ENCODE peak calls at places on chromosomes 11 and 22, in nine cellular contexts. One of them, this sample, is unnamed.

GRCh38 chr22:32564170-32565001 is 89.8 kb downstream of the FBXO7 start:
- DNase-seq in activated CD4-positive, alpha-beta T cell treated with anti-CD3 and anti-CD28 coated beads, Interleukin-2, amount 10 ng/mL, durations not matched to agents 7 days and 5 days: no peak
- DNase-seq in SJSA1: peak
- DNase-seq in PC-3: no peak
- DNase-seq in left lung: no peak
- DNase-seq in transverse colon: peak
- DNase-seq in lower leg skin: no peak
- DNase-seq in activated CD8-positive, alpha-beta T cell treated with anti-CD3 and anti-CD28 coated beads for 36 hours: no peak
- DNase-seq in H9: no peak
- DNase-seq in this sample: no peak

GRCh38 chr11:119567667-119568582 is 145.0 kb upstream of the THY1 start:
- DNase-seq in activated CD4-positive, alpha-beta T cell treated with anti-CD3 and anti-CD28 coated beads, Interleukin-2, amount 10 ng/mL, durations not matched to agents 7 days and 5 days: no peak
- DNase-seq in SJSA1: peak
- DNase-seq in PC-3: peak
- DNase-seq in left lung: no peak
- DNase-seq in transverse colon: no peak
- DNase-seq in lower leg skin: no peak
- DNase-seq in activated CD8-positive, alpha-beta T cell treated with anti-CD3 and anti-CD28 coated beads for 36 hours: no peak
- DNase-seq in H9: no peak
- DNase-seq in this sample: no peak

GRCh38 chr22:50357222-50357621 is 14.1 kb downstream of the PPP6R2 start:
- DNase-seq in activated CD4-positive, alpha-beta T cell treated with anti-CD3 and anti-CD28 coated beads, Interleukin-2, amount 10 ng/mL, durations not matched to agents 7 days and 5 days: no peak
- DNase-seq in SJSA1: no peak
- DNase-seq in PC-3: no peak
- DNase-seq in left lung: no peak
- DNase-seq in transverse colon: no peak
- DNase-seq in lower leg skin: no peak
- DNase-seq in activated CD8-positive, alpha-beta T cell treated with anti-CD3 and anti-CD28 coated beads for 36 hours: no peak
- DNase-seq in H9: no peak
- DNase-seq in this sample: no peak

GRCh38 chr11:44625759-44626523 is 60.5 kb downstream of the CD82 start:
- DNase-seq in activated CD4-positive, alpha-beta T cell treated with anti-CD3 and anti-CD28 coated beads, Interleukin-2, amount 10 ng/mL, durations not matched to agents 7 days and 5 days: peak
- DNase-seq in SJSA1: peak
- DNase-seq in PC-3: no peak
- DNase-seq in left lung: no peak
- DNase-seq in transverse colon: peak
- DNase-seq in lower leg skin: peak
- DNase-seq in activated CD8-positive, alpha-beta T cell treated with anti-CD3 and anti-CD28 coated beads for 36 hours: no peak
- DNase-seq in H9: no peak
- DNase-seq in this sample: no peak

GRCh38 chr22:46619830-46620501 is at the start of gene GRAMD4:
- DNase-seq in activated CD4-positive, alpha-beta T cell treated with anti-CD3 and anti-CD28 coated beads, Interleukin-2, amount 10 ng/mL, durations not matched to agents 7 days and 5 days: no peak
- DNase-seq in SJSA1: no peak
- DNase-seq in PC-3: no peak
- DNase-seq in left lung: no peak
- DNase-seq in transverse colon: no peak
- DNase-seq in lower leg skin: no peak
- DNase-seq in activated CD8-positive, alpha-beta T cell treated with anti-CD3 and anti-CD28 coated beads for 36 hours: no peak
- DNase-seq in H9: no peak
- DNase-seq in this sample: no peak

GRCh38 chr11:38014405-38014804 is 1416.4 kb upstream of the RAG2 start:
- DNase-seq in activated CD4-positive, alpha-beta T cell treated with anti-CD3 and anti-CD28 coated beads, Interleukin-2, amount 10 ng/mL, durations not matched to agents 7 days and 5 days: no peak
- DNase-seq in SJSA1: no peak
- DNase-seq in PC-3: no peak
- DNase-seq in left lung: no peak
- DNase-seq in transverse colon: no peak
- DNase-seq in lower leg skin: no peak
- DNase-seq in activated CD8-positive, alpha-beta T cell treated with anti-CD3 and anti-CD28 coated beads for 36 hours: no peak
- DNase-seq in H9: no peak
- DNase-seq in this sample: no peak

GRCh38 chr11:17350455-17351170 is 987 bp upstream of the NCR3LG1 start:
- DNase-seq in activated CD4-positive, alpha-beta T cell treated with anti-CD3 and anti-CD28 coated beads, Interleukin-2, amount 10 ng/mL, durations not matched to agents 7 days and 5 days: no peak
- DNase-seq in SJSA1: no peak
- DNase-seq in PC-3: no peak
- DNase-seq in left lung: no peak
- DNase-seq in transverse colon: no peak
- DNase-seq in lower leg skin: no peak
- DNase-seq in activated CD8-positive, alpha-beta T cell treated with anti-CD3 and anti-CD28 coated beads for 36 hours: peak
- DNase-seq in H9: no peak
- DNase-seq in this sample: no peak

GRCh38 chr22:41062146-41062545 is 30.2 kb upstream of the EP300 start:
- DNase-seq in activated CD4-positive, alpha-beta T cell treated with anti-CD3 and anti-CD28 coated beads, Interleukin-2, amount 10 ng/mL, durations not matched to agents 7 days and 5 days: no peak
- DNase-seq in SJSA1: no peak
- DNase-seq in PC-3: no peak
- DNase-seq in left lung: no peak
- DNase-seq in transverse colon: no peak
- DNase-seq in lower leg skin: no peak
- DNase-seq in activated CD8-positive, alpha-beta T cell treated with anti-CD3 and anti-CD28 coated beads for 36 hours: no peak
- DNase-seq in H9: no peak
- DNase-seq in this sample: no peak

GRCh38 chr22:27632451-27633295 is 168.9 kb downstream of the MN1 start:
- DNase-seq in activated CD4-positive, alpha-beta T cell treated with anti-CD3 and anti-CD28 coated beads, Interleukin-2, amount 10 ng/mL, durations not matched to agents 7 days and 5 days: no peak
- DNase-seq in SJSA1: no peak
- DNase-seq in PC-3: no peak
- DNase-seq in left lung: no peak
- DNase-seq in transverse colon: no peak
- DNase-seq in lower leg skin: no peak
- DNase-seq in activated CD8-positive, alpha-beta T cell treated with anti-CD3 and anti-CD28 coated beads for 36 hours: no peak
- DNase-seq in H9: no peak
- DNase-seq in this sample: no peak

GRCh38 chr11:44744160-44744559 is 17.4 kb downstream of the TSPAN18 start:
- DNase-seq in activated CD4-positive, alpha-beta T cell treated with anti-CD3 and anti-CD28 coated beads, Interleukin-2, amount 10 ng/mL, durations not matched to agents 7 days and 5 days: no peak
- DNase-seq in SJSA1: no peak
- DNase-seq in PC-3: no peak
- DNase-seq in left lung: no peak
- DNase-seq in transverse colon: no peak
- DNase-seq in lower leg skin: no peak
- DNase-seq in activated CD8-positive, alpha-beta T cell treated with anti-CD3 and anti-CD28 coated beads for 36 hours: no peak
- DNase-seq in H9: no peak
- DNase-seq in this sample: no peak

GRCh38 chr11:131356201-131356600 is 14.2 kb upstream of the NTM start:
- DNase-seq in activated CD4-positive, alpha-beta T cell treated with anti-CD3 and anti-CD28 coated beads, Interleukin-2, amount 10 ng/mL, durations not matched to agents 7 days and 5 days: no peak
- DNase-seq in SJSA1: no peak
- DNase-seq in PC-3: no peak
- DNase-seq in left lung: no peak
- DNase-seq in transverse colon: no peak
- DNase-seq in lower leg skin: no peak
- DNase-seq in activated CD8-positive, alpha-beta T cell treated with anti-CD3 and anti-CD28 coated beads for 36 hours: no peak
- DNase-seq in H9: no peak
- DNase-seq in this sample: no peak

GRCh38 chr22:49046546-49047305 is 780.9 kb downstream of the BRD1 start:
- DNase-seq in activated CD4-positive, alpha-beta T cell treated with anti-CD3 and anti-CD28 coated beads, Interleukin-2, amount 10 ng/mL, durations not matched to agents 7 days and 5 days: peak
- DNase-seq in SJSA1: no peak
- DNase-seq in PC-3: no peak
- DNase-seq in left lung: no peak
- DNase-seq in transverse colon: no peak
- DNase-seq in lower leg skin: no peak
- DNase-seq in activated CD8-positive, alpha-beta T cell treated with anti-CD3 and anti-CD28 coated beads for 36 hours: peak
- DNase-seq in H9: peak
- DNase-seq in this sample: no peak

GRCh38 chr11:42175203-42175602 is 715.8 kb upstream of the LRRC4C start:
- DNase-seq in activated CD4-positive, alpha-beta T cell treated with anti-CD3 and anti-CD28 coated beads, Interleukin-2, amount 10 ng/mL, durations not matched to agents 7 days and 5 days: no peak
- DNase-seq in SJSA1: no peak
- DNase-seq in PC-3: peak
- DNase-seq in left lung: no peak
- DNase-seq in transverse colon: no peak
- DNase-seq in lower leg skin: no peak
- DNase-seq in activated CD8-positive, alpha-beta T cell treated with anti-CD3 and anti-CD28 coated beads for 36 hours: no peak
- DNase-seq in H9: no peak
- DNase-seq in this sample: no peak

GRCh38 chr11:28481673-28482480 is 373.7 kb downstream of the METTL15 start:
- DNase-seq in activated CD4-positive, alpha-beta T cell treated with anti-CD3 and anti-CD28 coated beads, Interleukin-2, amount 10 ng/mL, durations not matched to agents 7 days and 5 days: no peak
- DNase-seq in SJSA1: no peak
- DNase-seq in PC-3: no peak
- DNase-seq in left lung: no peak
- DNase-seq in transverse colon: no peak
- DNase-seq in lower leg skin: no peak
- DNase-seq in activated CD8-positive, alpha-beta T cell treated with anti-CD3 and anti-CD28 coated beads for 36 hours: no peak
- DNase-seq in H9: no peak
- DNase-seq in this sample: no peak

GRCh38 chr22:44845191-44845590 is 92.8 kb downstream of the ARHGAP8 start:
- DNase-seq in activated CD4-positive, alpha-beta T cell treated with anti-CD3 and anti-CD28 coated beads, Interleukin-2, amount 10 ng/mL, durations not matched to agents 7 days and 5 days: no peak
- DNase-seq in SJSA1: no peak
- DNase-seq in PC-3: no peak
- DNase-seq in left lung: no peak
- DNase-seq in transverse colon: no peak
- DNase-seq in lower leg skin: no peak
- DNase-seq in activated CD8-positive, alpha-beta T cell treated with anti-CD3 and anti-CD28 coated beads for 36 hours: no peak
- DNase-seq in H9: no peak
- DNase-seq in this sample: no peak

GRCh38 chr11:69358398-69359080 is 64.6 kb downstream of the MYEOV start:
- DNase-seq in activated CD4-positive, alpha-beta T cell treated with anti-CD3 and anti-CD28 coated beads, Interleukin-2, amount 10 ng/mL, durations not matched to agents 7 days and 5 days: no peak
- DNase-seq in SJSA1: peak
- DNase-seq in PC-3: no peak
- DNase-seq in left lung: no peak
- DNase-seq in transverse colon: peak
- DNase-seq in lower leg skin: peak
- DNase-seq in activated CD8-positive, alpha-beta T cell treated with anti-CD3 and anti-CD28 coated beads for 36 hours: no peak
- DNase-seq in H9: peak
- DNase-seq in this sample: peak

GRCh38 chr11:13214276-13214865 is 63.2 kb upstream of the BMAL1 start:
- DNase-seq in activated CD4-positive, alpha-beta T cell treated with anti-CD3 and anti-CD28 coated beads, Interleukin-2, amount 10 ng/mL, durations not matched to agents 7 days and 5 days: no peak
- DNase-seq in SJSA1: no peak
- DNase-seq in PC-3: no peak
- DNase-seq in left lung: no peak
- DNase-seq in transverse colon: no peak
- DNase-seq in lower leg skin: no peak
- DNase-seq in activated CD8-positive, alpha-beta T cell treated with anti-CD3 and anti-CD28 coated beads for 36 hours: no peak
- DNase-seq in H9: no peak
- DNase-seq in this sample: no peak

GRCh38 chr11:64132388-64132771 is 33.5 kb downstream of the MACROD1 start:
- DNase-seq in activated CD4-positive, alpha-beta T cell treated with anti-CD3 and anti-CD28 coated beads, Interleukin-2, amount 10 ng/mL, durations not matched to agents 7 days and 5 days: no peak
- DNase-seq in SJSA1: no peak
- DNase-seq in PC-3: no peak
- DNase-seq in left lung: no peak
- DNase-seq in transverse colon: no peak
- DNase-seq in lower leg skin: no peak
- DNase-seq in activated CD8-positive, alpha-beta T cell treated with anti-CD3 and anti-CD28 coated beads for 36 hours: no peak
- DNase-seq in H9: no peak
- DNase-seq in this sample: no peak

GRCh38 chr11:34356576-34356917 is 1.3 kb downstream of the ABTB2 start:
- DNase-seq in activated CD4-positive, alpha-beta T cell treated with anti-CD3 and anti-CD28 coated beads, Interleukin-2, amount 10 ng/mL, durations not matched to agents 7 days and 5 days: no peak
- DNase-seq in SJSA1: no peak
- DNase-seq in PC-3: no peak
- DNase-seq in left lung: no peak
- DNase-seq in transverse colon: no peak
- DNase-seq in lower leg skin: no peak
- DNase-seq in activated CD8-positive, alpha-beta T cell treated with anti-CD3 and anti-CD28 coated beads for 36 hours: peak
- DNase-seq in H9: peak
- DNase-seq in this sample: no peak

GRCh38 chr11:452203-452744 is 2.2 kb downstream of the PTDSS2 start:
- DNase-seq in activated CD4-positive, alpha-beta T cell treated with anti-CD3 and anti-CD28 coated beads, Interleukin-2, amount 10 ng/mL, durations not matched to agents 7 days and 5 days: no peak
- DNase-seq in SJSA1: no peak
- DNase-seq in PC-3: no peak
- DNase-seq in left lung: no peak
- DNase-seq in transverse colon: no peak
- DNase-seq in lower leg skin: no peak
- DNase-seq in activated CD8-positive, alpha-beta T cell treated with anti-CD3 and anti-CD28 coated beads for 36 hours: no peak
- DNase-seq in H9: no peak
- DNase-seq in this sample: no peak

GRCh38 chr11:111327908-111328624 is 29.7 kb downstream of the POU2AF3 start:
- DNase-seq in activated CD4-positive, alpha-beta T cell treated with anti-CD3 and anti-CD28 coated beads, Interleukin-2, amount 10 ng/mL, durations not matched to agents 7 days and 5 days: no peak
- DNase-seq in SJSA1: no peak
- DNase-seq in PC-3: no peak
- DNase-seq in left lung: peak
- DNase-seq in transverse colon: no peak
- DNase-seq in lower leg skin: no peak
- DNase-seq in activated CD8-positive, alpha-beta T cell treated with anti-CD3 and anti-CD28 coated beads for 36 hours: no peak
- DNase-seq in H9: peak
- DNase-seq in this sample: peak

GRCh38 chr11:63592975-63593395 is 21.2 kb downstream of the PLAAT3 start:
- DNase-seq in activated CD4-positive, alpha-beta T cell treated with anti-CD3 and anti-CD28 coated beads, Interleukin-2, amount 10 ng/mL, durations not matched to agents 7 days and 5 days: no peak
- DNase-seq in SJSA1: peak
- DNase-seq in PC-3: peak
- DNase-seq in left lung: no peak
- DNase-seq in transverse colon: peak
- DNase-seq in lower leg skin: no peak
- DNase-seq in activated CD8-positive, alpha-beta T cell treated with anti-CD3 and anti-CD28 coated beads for 36 hours: no peak
- DNase-seq in H9: no peak
- DNase-seq in this sample: no peak

GRCh38 chr11:121534131-121535093 is 81.6 kb upstream of the SORL1-AS1 start:
- DNase-seq in activated CD4-positive, alpha-beta T cell treated with anti-CD3 and anti-CD28 coated beads, Interleukin-2, amount 10 ng/mL, durations not matched to agents 7 days and 5 days: no peak
- DNase-seq in SJSA1: no peak
- DNase-seq in PC-3: peak
- DNase-seq in left lung: no peak
- DNase-seq in transverse colon: no peak
- DNase-seq in lower leg skin: no peak
- DNase-seq in activated CD8-positive, alpha-beta T cell treated with anti-CD3 and anti-CD28 coated beads for 36 hours: no peak
- DNase-seq in H9: no peak
- DNase-seq in this sample: no peak

GRCh38 chr22:31625661-31626426 is 36.2 kb downstream of the PISD start:
- DNase-seq in activated CD4-positive, alpha-beta T cell treated with anti-CD3 and anti-CD28 coated beads, Interleukin-2, amount 10 ng/mL, durations not matched to agents 7 days and 5 days: no peak
- DNase-seq in SJSA1: no peak
- DNase-seq in PC-3: no peak
- DNase-seq in left lung: no peak
- DNase-seq in transverse colon: peak
- DNase-seq in lower leg skin: no peak
- DNase-seq in activated CD8-positive, alpha-beta T cell treated with anti-CD3 and anti-CD28 coated beads for 36 hours: no peak
- DNase-seq in H9: peak
- DNase-seq in this sample: no peak

GRCh38 chr22:45518580-45518991 is 15.9 kb downstream of the FBLN1 start:
- DNase-seq in activated CD4-positive, alpha-beta T cell treated with anti-CD3 and anti-CD28 coated beads, Interleukin-2, amount 10 ng/mL, durations not matched to agents 7 days and 5 days: no peak
- DNase-seq in SJSA1: no peak
- DNase-seq in PC-3: no peak
- DNase-seq in left lung: no peak
- DNase-seq in transverse colon: no peak
- DNase-seq in lower leg skin: no peak
- DNase-seq in activated CD8-positive, alpha-beta T cell treated with anti-CD3 and anti-CD28 coated beads for 36 hours: no peak
- DNase-seq in H9: no peak
- DNase-seq in this sample: no peak

GRCh38 chr22:41700105-41700358 is 729 bp downstream of the MEI1 start:
- DNase-seq in activated CD4-positive, alpha-beta T cell treated with anti-CD3 and anti-CD28 coated beads, Interleukin-2, amount 10 ng/mL, durations not matched to agents 7 days and 5 days: no peak
- DNase-seq in SJSA1: no peak
- DNase-seq in PC-3: no peak
- DNase-seq in left lung: no peak
- DNase-seq in transverse colon: no peak
- DNase-seq in lower leg skin: no peak
- DNase-seq in activated CD8-positive, alpha-beta T cell treated with anti-CD3 and anti-CD28 coated beads for 36 hours: no peak
- DNase-seq in H9: peak
- DNase-seq in this sample: no peak

GRCh38 chr22:46240917-46241316 is 9.2 kb downstream of the CDPF1 start:
- DNase-seq in activated CD4-positive, alpha-beta T cell treated with anti-CD3 and anti-CD28 coated beads, Interleukin-2, amount 10 ng/mL, durations not matched to agents 7 days and 5 days: no peak
- DNase-seq in SJSA1: no peak
- DNase-seq in PC-3: no peak
- DNase-seq in left lung: no peak
- DNase-seq in transverse colon: no peak
- DNase-seq in lower leg skin: no peak
- DNase-seq in activated CD8-positive, alpha-beta T cell treated with anti-CD3 and anti-CD28 coated beads for 36 hours: no peak
- DNase-seq in H9: no peak
- DNase-seq in this sample: no peak

GRCh38 chr11:68962527-68963250 is 18.1 kb downstream of the MRGPRD start:
- DNase-seq in activated CD4-positive, alpha-beta T cell treated with anti-CD3 and anti-CD28 coated beads, Interleukin-2, amount 10 ng/mL, durations not matched to agents 7 days and 5 days: peak
- DNase-seq in SJSA1: peak
- DNase-seq in PC-3: no peak
- DNase-seq in left lung: no peak
- DNase-seq in transverse colon: peak
- DNase-seq in lower leg skin: peak
- DNase-seq in activated CD8-positive, alpha-beta T cell treated with anti-CD3 and anti-CD28 coated beads for 36 hours: peak
- DNase-seq in H9: peak
- DNase-seq in this sample: peak

GRCh38 chr11:61682093-61682732 is 2.0 kb downstream of the DAGLA start:
- DNase-seq in activated CD4-positive, alpha-beta T cell treated with anti-CD3 and anti-CD28 coated beads, Interleukin-2, amount 10 ng/mL, durations not matched to agents 7 days and 5 days: no peak
- DNase-seq in SJSA1: peak
- DNase-seq in PC-3: peak
- DNase-seq in left lung: no peak
- DNase-seq in transverse colon: peak
- DNase-seq in lower leg skin: no peak
- DNase-seq in activated CD8-positive, alpha-beta T cell treated with anti-CD3 and anti-CD28 coated beads for 36 hours: no peak
- DNase-seq in H9: no peak
- DNase-seq in this sample: no peak

GRCh38 chr11:125494987-125495725 is 909 bp downstream of the FEZ1 start:
- DNase-seq in activated CD4-positive, alpha-beta T cell treated with anti-CD3 and anti-CD28 coated beads, Interleukin-2, amount 10 ng/mL, durations not matched to agents 7 days and 5 days: no peak
- DNase-seq in SJSA1: no peak
- DNase-seq in PC-3: no peak
- DNase-seq in left lung: no peak
- DNase-seq in transverse colon: no peak
- DNase-seq in lower leg skin: peak
- DNase-seq in activated CD8-positive, alpha-beta T cell treated with anti-CD3 and anti-CD28 coated beads for 36 hours: peak
- DNase-seq in H9: peak
- DNase-seq in this sample: no peak

This sample was measured in lower lobe of right lung.